ENCODE peak calls at places on chromosome 12, in seven cellular contexts. H is mucosa of gallbladder; K is B cell; M is stimulated activated naive CD4-positive, alpha-beta T cell; W is keratinocyte; B is activated CD4-positive, CD25-positive, alpha-beta regulatory T cell treated with anti-CD3 and anti-CD28 coated beads, Interleukin-2, amount 50 U/mL, for 72 hours; T is lung. U is an unnamed sample.

GRCh38 chr12:17527021-17527420 is 563.0 kb downstream of the RERGL start:
- DNase-seq in H (no peak), K (no peak), M (no peak), W (no peak), B (no peak), T (no peak), U (no peak)

GRCh38 chr12:47989023-47989417 is 15.3 kb downstream of the COL2A1 start:
- DNase-seq in H (no peak), K (no peak), M (no peak), W (no peak), B (no peak), T (no peak), U (no peak)

GRCh38 chr12:131101703-131102492 is 148.2 kb downstream of the ADGRD1 start:
- DNase-seq in H (no peak), K (no peak), M (no peak), W (no peak), B (no peak), T (no peak), U (no peak)

GRCh38 chr12:111012918-111013317 is 92.5 kb upstream of the MYL2 start:
- DNase-seq in H (no peak), K (no peak), M (no peak), W (no peak), B (no peak), T (no peak), U (no peak)

GRCh38 chr12:46555379-46555778 is 182.8 kb upstream of the SLC38A2 start:
- DNase-seq in H (no peak), K (no peak), M (no peak), W (no peak), B (no peak), T (no peak), U (no peak)

GRCh38 chr12:66273147-66273546 is 29.1 kb upstream of the HELB start:
- DNase-seq in H (no peak), K (no peak), M (no peak), W (no peak), B (no peak), T (no peak), U (no peak)

GRCh38 chr12:91781114-91781513 is 364.5 kb downstream of the BTG1 start:
- DNase-seq in H (no peak), K (no peak), M (no peak), W (no peak), B (no peak), T (no peak), U (no peak)

GRCh38 chr12:26239508-26240328 is 44.3 kb downstream of the SSPN start:
- DNase-seq in H (peak; percentile 71), K (no peak), M (no peak), W (peak; percentile 64), B (no peak), T (no peak), U (peak; percentile 78)

GRCh38 chr12:66288121-66288520 is 14.2 kb upstream of the HELB start:
- DNase-seq in H (no peak), K (no peak), M (peak; percentile 88), W (no peak), B (no peak), T (no peak), U (no peak)

GRCh38 chr12:52211716-52212585 is 20.1 kb upstream of the KRT80 start:
- DNase-seq in H (no peak), K (no peak), M (no peak), W (no peak), B (no peak), T (no peak), U (no peak)

GRCh38 chr12:31206038-31206670 is 119.8 kb downstream of the SINHCAF start:
- DNase-seq in H (peak; percentile 44), K (no peak), M (no peak), W (peak; percentile 92), B (no peak), T (no peak), U (no peak)